ENCODE peak calls at places on chromosomes 11 and 22, in seven cellular contexts. M is breast epithelium; W is upper lobe of right lung; V is CD8-positive, alpha-beta memory T cell; Y is left lung; P is ascending aorta; I is mesenchymal stem cell. S is an unnamed sample.

GRCh38 chr11:125939081-125939521 is 6.7 kb upstream of the VSIG10L2 start:
- DNase-seq in M (no peak), W (peak), V (no peak), Y (no peak), P (no peak), I (no peak), S (no peak)

GRCh38 chr11:60924110-60924905 is at the start of gene TMEM132A:
- DNase-seq in M (peak), W (peak), V (no peak), Y (no peak), P (no peak), I (peak), S (no peak)

GRCh38 chr11:86608251-86608799 is 64.1 kb downstream of the ME3 start:
- DNase-seq in M (peak), W (peak), V (no peak), Y (no peak), P (no peak), I (peak), S (no peak)

GRCh38 chr22:47091921-47092700 is 329.7 kb downstream of the TBC1D22A start:
- DNase-seq in M (no peak), W (no peak), V (no peak), Y (no peak), P (no peak), I (no peak), S (no peak)

GRCh38 chr11:43557553-43558031 is 122.9 kb upstream of the HSD17B12 start:
- DNase-seq in M (no peak), W (no peak), V (no peak), Y (no peak), P (no peak), I (no peak), S (no peak)

GRCh38 chr11:72975778-72976520 is 161.7 kb downstream of the ATG16L2 start:
- DNase-seq in M (no peak), W (no peak), V (no peak), Y (no peak), P (no peak), I (peak), S (no peak)

GRCh38 chr22:42180349-42180842 is 49.8 kb upstream of the CYP2D6 start:
- DNase-seq in M (no peak), W (no peak), V (peak), Y (no peak), P (no peak), I (no peak), S (peak)

GRCh38 chr11:62151737-62152102 is 27.9 kb downstream of the INCENP start:
- DNase-seq in M (no peak), W (peak), V (no peak), Y (no peak), P (no peak), I (no peak), S (no peak)

GRCh38 chr11:62012451-62013265 is 45.2 kb upstream of the FTH1 start:
- DNase-seq in M (peak), W (peak), V (no peak), Y (no peak), P (no peak), I (peak), S (no peak)

GRCh38 chr22:36918730-36919129 is 5.3 kb downstream of the CSF2RB start:
- DNase-seq in M (no peak), W (no peak), V (no peak), Y (no peak), P (no peak), I (no peak), S (no peak)

GRCh38 chr11:110785398-110785797 is 73.2 kb upstream of the ARHGAP20 start:
- DNase-seq in M (no peak), W (no peak), V (no peak), Y (no peak), P (no peak), I (no peak), S (no peak)

GRCh38 chr11:47185305-47186075 is 744 bp downstream of the PACSIN3 start:
- DNase-seq in M (peak), W (peak), V (no peak), Y (peak), P (peak), I (peak), S (no peak)

GRCh38 chr11:23723861-23724260 is 773.0 kb upstream of the LUZP2 start:
- DNase-seq in M (no peak), W (no peak), V (no peak), Y (no peak), P (no peak), I (no peak), S (no peak)

GRCh38 chr11:8375932-8376331 is 112.3 kb upstream of the LMO1 start:
- DNase-seq in M (peak), W (no peak), V (no peak), Y (no peak), P (no peak), I (no peak), S (no peak)

GRCh38 chr22:22078329-22078728 is 95.7 kb upstream of the TOP3B start:
- DNase-seq in M (no peak), W (no peak), V (no peak), Y (no peak), P (no peak), I (no peak), S (no peak)

GRCh38 chr11:73818838-73819237 is 31.2 kb downstream of the MRPL48 start:
- DNase-seq in M (no peak), W (no peak), V (no peak), Y (no peak), P (no peak), I (peak), S (no peak)

GRCh38 chr11:132588366-132588765 is 943.9 kb downstream of the OPCML start:
- DNase-seq in M (no peak), W (no peak), V (no peak), Y (no peak), P (no peak), I (no peak), S (no peak)

GRCh38 chr11:34358258-34358665 is 452 bp upstream of the ABTB2 start:
- DNase-seq in M (no peak), W (peak), V (no peak), Y (peak), P (no peak), I (peak), S (peak)

GRCh38 chr22:26573026-26573662 is 16.8 kb downstream of the TPST2 start:
- DNase-seq in M (no peak), W (peak), V (no peak), Y (peak), P (peak), I (peak), S (no peak)

GRCh38 chr11:132312161-132312560 is 941.7 kb downstream of the NTM start:
- DNase-seq in M (no peak), W (no peak), V (no peak), Y (no peak), P (no peak), I (peak), S (no peak)

GRCh38 chr11:134637091-134638015 is 225.3 kb upstream of the B3GAT1 start:
- DNase-seq in M (no peak), W (no peak), V (no peak), Y (no peak), P (no peak), I (no peak), S (no peak)

GRCh38 chr22:36419177-36419911 is 31.6 kb upstream of the MYH9 start:
- DNase-seq in M (no peak), W (no peak), V (no peak), Y (no peak), P (no peak), I (peak), S (no peak)

GRCh38 chr11:86141645-86142569 is 73.0 kb upstream of the PICALM start:
- DNase-seq in M (no peak), W (no peak), V (no peak), Y (no peak), P (no peak), I (no peak), S (no peak)

GRCh38 chr11:3231851-3232744 is at the start of gene MRGPRE:
- DNase-seq in M (no peak), W (no peak), V (no peak), Y (peak), P (no peak), I (no peak), S (no peak)

GRCh38 chr22:26779108-26779507 is 121.7 kb downstream of the MIAT start:
- DNase-seq in M (no peak), W (no peak), V (no peak), Y (no peak), P (no peak), I (no peak), S (no peak)

GRCh38 chr22:45891996-45892621 is 84.9 kb downstream of the WNT7B start:
- DNase-seq in M (no peak), W (peak), V (no peak), Y (peak), P (no peak), I (no peak), S (no peak)

GRCh38 chr11:23988381-23989006 is 508.4 kb upstream of the LUZP2 start:
- DNase-seq in M (no peak), W (no peak), V (no peak), Y (no peak), P (no peak), I (peak), S (no peak)

GRCh38 chr22:38299758-38300157 is 17.5 kb downstream of the CSNK1E start:
- DNase-seq in M (no peak), W (no peak), V (no peak), Y (no peak), P (no peak), I (no peak), S (no peak)
- H3K27ac ChIP-seq in M (peak), W (no peak), V (no peak), Y (no peak), P (no peak), I (no peak), S (no peak)

GRCh38 chr11:12684354-12684753 is 10.1 kb downstream of the TEAD1 start:
- DNase-seq in M (no peak), W (no peak), V (no peak), Y (no peak), P (no peak), I (no peak), S (no peak)
- H3K27ac ChIP-seq in M (peak), W (no peak), V (no peak), Y (no peak), P (no peak), I (no peak), S (no peak)

GRCh38 chr11:69949327-69949726 is 128.8 kb upstream of the ANO1 start:
- DNase-seq in M (no peak), W (peak), V (no peak), Y (peak), P (peak), I (peak), S (no peak)

GRCh38 chr11:69950120-69950519 is 128.0 kb upstream of the ANO1 start:
- DNase-seq in M (no peak), W (no peak), V (no peak), Y (peak), P (no peak), I (no peak), S (no peak)

GRCh38 chr11:69947772-69948255 is 128.6 kb upstream of the FGF3 start:
- DNase-seq in M (no peak), W (peak), V (no peak), Y (peak), P (no peak), I (no peak), S (no peak)

GRCh38 chr11:69947059-69947771 is 128.0 kb upstream of the FGF3 start:
- DNase-seq in M (no peak), W (peak), V (no peak), Y (no peak), P (no peak), I (no peak), S (no peak)

GRCh38 chr11:69948256-69949141 is 129.3 kb upstream of the FGF3 start:
- DNase-seq in M (no peak), W (peak), V (no peak), Y (peak), P (no peak), I (peak), S (no peak)
- H3K27ac ChIP-seq in M (peak), W (no peak), V (peak), Y (no peak), P (peak), I (no peak), S (no peak)

DNA sequence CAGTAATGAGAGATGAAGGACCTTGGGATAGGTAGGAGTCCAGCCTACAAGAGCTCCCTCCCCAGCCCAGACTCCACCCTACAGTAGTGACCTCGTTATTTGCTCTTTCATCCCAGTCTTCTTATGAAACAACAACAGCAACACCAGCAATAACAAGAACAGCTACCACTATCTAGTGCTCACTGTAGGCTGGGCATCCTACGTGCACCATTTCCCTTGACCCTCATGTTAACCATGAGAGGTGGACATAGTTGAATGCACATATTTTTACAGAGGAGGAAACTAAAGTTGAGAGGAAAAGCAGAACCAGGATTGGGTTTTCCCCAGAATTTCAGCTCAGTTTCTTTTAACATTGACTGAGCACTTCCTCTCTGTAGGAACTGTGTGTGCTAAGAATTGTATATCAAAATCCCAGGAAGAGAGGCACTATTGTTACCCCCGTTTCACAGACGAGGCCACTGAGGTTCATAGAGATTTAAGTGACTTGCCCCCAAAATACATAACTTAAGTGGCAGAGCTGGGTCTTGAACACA is 39.4 kb upstream of the TSPAN18 start:
- DNase-seq in M (no peak), W (no peak), V (no peak), Y (no peak), P (no peak), I (no peak), S (no peak)
- H3K27ac ChIP-seq in M (no peak), W (no peak), V (no peak), Y (no peak), P (no peak), I (no peak), S (no peak)

GRCh38 chr11:469684-470667 is 19.9 kb downstream of the PTDSS2 start:
- DNase-seq in M (peak), W (peak), V (no peak), Y (peak), P (no peak), I (peak), S (no peak)
- H3K27ac ChIP-seq in M (peak), W (peak), V (no peak), Y (peak), P (peak), I (peak), S (no peak)

GRCh38 chr11:15108592-15109130 is 6.1 kb upstream of the INSC start:
- DNase-seq in M (no peak), W (no peak), V (no peak), Y (no peak), P (no peak), I (no peak), S (no peak)
- H3K27ac ChIP-seq in M (no peak), W (no peak), V (no peak), Y (no peak), P (no peak), I (no peak), S (no peak)

DNA sequence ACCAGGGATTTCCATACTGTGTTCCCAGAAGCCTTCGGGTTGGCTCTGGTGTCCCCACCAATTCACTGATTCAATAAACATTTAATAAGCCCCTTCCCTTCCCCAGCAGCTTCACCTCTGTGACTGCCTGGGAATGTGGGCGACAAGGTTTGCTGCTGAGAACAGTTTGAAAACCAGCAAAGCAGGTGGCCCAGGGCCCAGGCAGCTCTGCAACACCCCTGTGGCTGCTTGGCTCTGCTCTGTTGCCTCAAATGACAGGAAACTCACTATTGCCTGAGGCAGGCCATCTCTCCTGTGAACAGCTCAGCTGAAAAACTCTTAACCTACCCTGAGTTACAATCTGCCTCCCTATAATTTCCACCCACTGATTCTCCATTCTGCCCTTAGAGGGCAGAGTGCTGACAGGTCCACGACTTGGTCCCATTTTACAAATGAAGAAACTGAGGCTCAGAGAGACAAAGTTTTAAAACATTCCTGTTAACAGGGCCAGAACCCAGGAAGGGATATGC is 10.5 kb downstream of the ADORA2A start:
- DNase-seq in M (no peak), W (no peak), V (no peak), Y (peak), P (no peak), I (no peak), S (no peak)
- H3K27ac ChIP-seq in M (no peak), W (no peak), V (no peak), Y (no peak), P (no peak), I (no peak), S (peak)

S was measured in CD4-positive, alpha-beta T cell.